ENCODE peak calls at places on chromosomes 11 and 22, in seven cellular contexts. K is HFF-Myc, U is IMR-90, A is small intestine, P is HT-29, M is fibroblast of lung, E is mucosa of descending colon. Q is an unnamed sample.

GRCh38 chr22:37498289-37498909 is 12.2 kb upstream of the MFNG start:
- DNase-seq in K (no peak), U (no peak), A (peak; percentile 60), P (peak; percentile 61), M (no peak), E (peak; percentile 81), Q (no peak)

GRCh38 chr22:33083212-33083611 is 25.0 kb upstream of the SYN3 start:
- DNase-seq in K (no peak), U (no peak), A (peak; percentile 3), P (no peak), M (no peak), E (no peak), Q (no peak)

GRCh38 chr11:117870176-117870952 is 6.1 kb downstream of the FXYD6 start:
- DNase-seq in K (no peak), U (no peak), A (no peak), P (no peak), M (no peak), E (no peak), Q (no peak)

GRCh38 chr11:62542750-62543567 is 3.6 kb downstream of the AHNAK start:
- DNase-seq in K (peak; percentile 52), U (peak; percentile 70), A (peak; percentile 81), P (peak; percentile 95), M (peak; percentile 71), E (peak; percentile 88), Q (no peak)

GRCh38 chr22:46052801-46053562 is 76.0 kb upstream of the WNT7B start:
- DNase-seq in K (no peak), U (no peak), A (peak; percentile 62), P (peak; percentile 72), M (peak; percentile 51), E (peak; percentile 71), Q (no peak)

GRCh38 chr11:19536131-19536530 is 176.5 kb upstream of the NAV2 start:
- DNase-seq in K (no peak), U (no peak), A (no peak), P (no peak), M (no peak), E (no peak), Q (no peak)

GRCh38 chr22:46734830-46735453 is 3.1 kb downstream of the CERK start:
- DNase-seq in K (no peak), U (no peak), A (no peak), P (peak; percentile 27), M (no peak), E (peak; percentile 59), Q (no peak)

GRCh38 chr11:79437981-79438630 is 2.7 kb downstream of the TENM4 start:
- DNase-seq in K (no peak), U (peak; percentile 63), A (no peak), P (no peak), M (peak; percentile 70), E (no peak), Q (no peak)

GRCh38 chr11:1194977-1195689 is 27.7 kb upstream of the MUC5B start:
- DNase-seq in K (no peak), U (no peak), A (no peak), P (no peak), M (no peak), E (no peak), Q (no peak)

GRCh38 chr11:102832612-102833011 is 10.8 kb downstream of the MMP3 start:
- DNase-seq in K (no peak), U (no peak), A (no peak), P (no peak), M (no peak), E (no peak), Q (no peak)

GRCh38 chr22:23205330-23205729 is 25.0 kb downstream of the BCR start:
- DNase-seq in K (no peak), U (no peak), A (no peak), P (no peak), M (no peak), E (no peak), Q (no peak)

GRCh38 chr11:35588627-35589026 is 29.6 kb upstream of the FJX1 start:
- DNase-seq in K (no peak), U (peak; percentile 84), A (no peak), P (no peak), M (peak; percentile 78), E (no peak), Q (no peak)

GRCh38 chr11:122398167-122398566 is 257.4 kb upstream of the UBASH3B start:
- DNase-seq in K (no peak), U (peak; percentile 12), A (no peak), P (no peak), M (peak; percentile 38), E (no peak), Q (no peak)

GRCh38 chr11:94854770-94855633 is 86.8 kb downstream of the AMOTL1 start:
- DNase-seq in K (no peak), U (no peak), A (no peak), P (no peak), M (no peak), E (no peak), Q (no peak)

GRCh38 chr11:6200975-6201374 is 2.0 kb downstream of the OR52W1 start:
- DNase-seq in K (no peak), U (no peak), A (no peak), P (no peak), M (peak; percentile 34), E (peak; percentile 39), Q (no peak)

GRCh38 chr11:114159320-114159719 is 99.8 kb downstream of the ZBTB16 start:
- DNase-seq in K (no peak), U (no peak), A (peak; percentile 82), P (no peak), M (no peak), E (no peak), Q (no peak)

GRCh38 chr11:115503886-115504278 is 333 bp downstream of the CADM1 start:
- DNase-seq in K (no peak), U (no peak), A (no peak), P (no peak), M (no peak), E (no peak), Q (no peak)

GRCh38 chr11:36726420-36726819 is 128.4 kb upstream of the RAG2 start:
- DNase-seq in K (no peak), U (no peak), A (no peak), P (no peak), M (no peak), E (no peak), Q (no peak)

GRCh38 chr11:122494171-122494570 is 161.4 kb upstream of the UBASH3B start:
- DNase-seq in K (no peak), U (peak; percentile 1), A (no peak), P (no peak), M (peak; percentile 5), E (no peak), Q (no peak)

GRCh38 chr11:12675951-12676711 is 1.9 kb downstream of the TEAD1 start:
- DNase-seq in K (no peak), U (peak; percentile 63), A (peak; percentile 47), P (peak; percentile 80), M (peak; percentile 66), E (peak; percentile 45), Q (no peak)

GRCh38 chr11:125468852-125469251 is 27.2 kb downstream of the FEZ1 start:
- DNase-seq in K (no peak), U (no peak), A (no peak), P (no peak), M (no peak), E (no peak), Q (no peak)

GRCh38 chr22:43515902-43516301 is 104.1 kb downstream of the MPPED1 start:
- DNase-seq in K (no peak), U (no peak), A (no peak), P (no peak), M (no peak), E (no peak), Q (no peak)

GRCh38 chr11:116882386-116882785 is 45.0 kb upstream of the APOA1 start:
- DNase-seq in K (peak; percentile 79), U (peak; percentile 93), A (no peak), P (no peak), M (peak; percentile 89), E (no peak), Q (no peak)

GRCh38 chr22:29702931-29703594 is 16.7 kb upstream of the CABP7 start:
- DNase-seq in K (no peak), U (no peak), A (no peak), P (no peak), M (no peak), E (no peak), Q (no peak)

GRCh38 chr11:93494341-93494740 is 48.9 kb downstream of the SMCO4 start:
- DNase-seq in K (no peak), U (no peak), A (no peak), P (no peak), M (peak; percentile 94), E (no peak), Q (no peak)

GRCh38 chr11:64842851-64843841 is 1.3 kb downstream of the CDC42BPG start:
- DNase-seq in K (no peak), U (no peak), A (peak; percentile 91), P (peak; percentile 85), M (no peak), E (peak; percentile 85), Q (no peak)

GRCh38 chr11:46450846-46451470 is 59.4 kb upstream of the CHRM4 start:
- DNase-seq in K (no peak), U (peak; percentile 26), A (no peak), P (no peak), M (peak; percentile 72), E (no peak), Q (no peak)

GRCh38 chr11:132410383-132410782 is 1040.0 kb downstream of the NTM start:
- DNase-seq in K (no peak), U (no peak), A (no peak), P (no peak), M (no peak), E (no peak), Q (no peak)

GRCh38 chr11:30683176-30683575 is 97.0 kb upstream of the MPPED2 start:
- DNase-seq in K (no peak), U (peak; percentile 22), A (no peak), P (no peak), M (no peak), E (no peak), Q (no peak)

GRCh38 chr11:125376117-125376516 is 119.9 kb downstream of the FEZ1 start:
- DNase-seq in K (no peak), U (no peak), A (no peak), P (peak; percentile 23), M (peak; percentile 79), E (no peak), Q (no peak)

GRCh38 chr11:120211522-120212258 is 858 bp downstream of the OAF start:
- DNase-seq in K (no peak), U (no peak), A (peak; percentile 45), P (peak; percentile 59), M (no peak), E (no peak), Q (no peak)

GRCh38 chr11:75656044-75656726 is 12.7 kb downstream of the MAP6 start:
- DNase-seq in K (no peak), U (peak; percentile 4), A (no peak), P (no peak), M (peak; percentile 33), E (no peak), Q (no peak)

GRCh38 chr22:49294656-49295464 is 532.8 kb downstream of the BRD1 start:
- DNase-seq in K (no peak), U (no peak), A (no peak), P (no peak), M (no peak), E (no peak), Q (no peak)

GRCh38 chr11:2577071-2578005 is 122.5 kb downstream of the KCNQ1OT1 start:
- DNase-seq in K (no peak), U (no peak), A (no peak), P (no peak), M (no peak), E (peak; percentile 47), Q (no peak)

GRCh38 chr11:62680825-62681240 is 2.0 kb upstream of the UBXN1 start:
- DNase-seq in K (peak; percentile 76), U (peak; percentile 87), A (peak; percentile 70), P (peak; percentile 87), M (peak; percentile 77), E (peak; percentile 65), Q (no peak)

GRCh38 chr11:31919175-31919574 is 108.1 kb upstream of the PAX6 start:
- DNase-seq in K (no peak), U (no peak), A (no peak), P (no peak), M (no peak), E (no peak), Q (no peak)